ENCODE peak calls at places on chromosome 1, in seven cellular contexts. C is psoas muscle, F is astrocyte of the cerebellum, Z is tibial artery, U is natural killer cell, Q is GM23338, T is A549. G is an unnamed sample.

GRCh38 chr1:100584761-100585745 is 47.1 kb downstream of the GPR88 start:
- DNase-seq in F (no peak), U (no peak), T (no peak), Z (no peak), C (no peak), Q (no peak), G (peak)

GRCh38 chr1:233140519-233140918 is 155.0 kb downstream of the PCNX2 start:
- DNase-seq in Z (no peak), Q (no peak), C (no peak), T (no peak), U (no peak), F (no peak), G (peak)

GRCh38 chr1:10803971-10804820 is 7.8 kb upstream of the CASZ1 start:
- DNase-seq in F (no peak), U (no peak), C (no peak), Q (no peak), Z (no peak), T (no peak), G (no peak)

GRCh38 chr1:61531725-61532124 is 193.2 kb downstream of the TM2D1 start:
- DNase-seq in F (no peak), C (no peak), U (no peak), T (no peak), Z (no peak), Q (no peak), G (no peak)

GRCh38 chr1:1552263-1552639 is 11.8 kb upstream of the TMEM240 start:
- DNase-seq in C (no peak), Q (no peak), Z (no peak), T (no peak), F (no peak), U (no peak), G (no peak)

GRCh38 chr1:65425697-65426096 is 5.2 kb downstream of the LEPR start:
- DNase-seq in Z (no peak), U (no peak), T (peak), C (no peak), Q (peak), F (peak), G (peak)

GRCh38 chr1:161119379-161120061 is 1.6 kb downstream of the NIT1 start:
- DNase-seq in Q (peak), C (no peak), Z (no peak), F (peak), U (peak), T (peak), G (peak)

GRCh38 chr1:115791816-115792215 is 23.3 kb upstream of the CASQ2 start:
- DNase-seq in Q (no peak), C (no peak), F (no peak), Z (no peak), T (no peak), U (no peak), G (no peak)

GRCh38 chr1:43143441-43143888 is 28.6 kb downstream of the EBNA1BP2 start:
- DNase-seq in C (no peak), U (no peak), Q (peak), Z (no peak), F (no peak), T (peak), G (peak)

GRCh38 chr1:181746224-181746623 is 262.9 kb downstream of the CACNA1E start:
- DNase-seq in Z (no peak), T (no peak), U (no peak), F (no peak), Q (no peak), C (no peak), G (no peak)

GRCh38 chr1:187408217-187409004 is 579.7 kb downstream of the PLA2G4A start:
- DNase-seq in T (no peak), F (peak), U (no peak), Z (no peak), Q (no peak), C (no peak), G (peak)

GRCh38 chr1:164914208-164914607 is 355.2 kb downstream of the PBX1 start:
- DNase-seq in Q (no peak), T (peak), U (no peak), F (peak), Z (no peak), C (no peak), G (peak)

GRCh38 chr1:220670365-220670764 is 19.8 kb upstream of the C1orf115 start:
- DNase-seq in C (no peak), F (no peak), Z (no peak), Q (no peak), U (no peak), T (no peak), G (no peak)

GRCh38 chr1:220669005-220669404 is 21.2 kb upstream of the C1orf115 start:
- DNase-seq in F (no peak), Z (no peak), Q (no peak), C (no peak), T (no peak), U (no peak), G (no peak)

GRCh38 chr1:220666349-220666748 is 23.8 kb upstream of the C1orf115 start:
- DNase-seq in C (no peak), Z (no peak), Q (peak), U (no peak), F (no peak), T (no peak), G (no peak)
- TF ChIP-seq CTCF in C (no peak), Z (no peak), Q (no peak), U (no peak), F (no peak), T (no peak), G (no peak)

GRCh38 chr1:23736437-23737134 is 6.7 kb upstream of the ELOA start:
- DNase-seq in Z (no peak), C (no peak), T (no peak), F (no peak), Q (no peak), U (no peak), G (no peak)

GRCh38 chr1:23726669-23727068 is 16.6 kb upstream of the ELOA start:
- DNase-seq in T (no peak), U (no peak), Q (no peak), C (no peak), F (no peak), Z (no peak), G (no peak)

GRCh38 chr1:23728997-23729390 is 14.3 kb upstream of the ELOA start:
- DNase-seq in F (no peak), T (no peak), Q (no peak), Z (no peak), U (no peak), C (no peak), G (no peak)

GRCh38 chr1:23727362-23727811 is 15.9 kb upstream of the ELOA start:
- DNase-seq in C (peak), F (no peak), Q (no peak), Z (peak), U (no peak), T (peak), G (peak)

GRCh38 chr1:23732363-23733224 is 10.7 kb upstream of the ELOA start:
- DNase-seq in U (no peak), C (no peak), Q (no peak), Z (no peak), T (peak), F (no peak), G (peak)
- TF ChIP-seq CTCF in U (no peak), C (no peak), Q (no peak), Z (no peak), T (no peak), F (no peak), G (no peak)

GRCh38 chr1:68570859-68571258 is 74.0 kb upstream of the DEPDC1 start:
- DNase-seq in F (no peak), C (no peak), T (no peak), U (no peak), Z (no peak), Q (no peak), G (peak)
- TF ChIP-seq CTCF in F (no peak), C (no peak), T (peak), U (no peak), Z (no peak), Q (no peak), G (no peak)

GRCh38 chr1:40310983-40311642 is 6.0 kb downstream of the COL9A2 start:
- DNase-seq in C (no peak), Z (no peak), Q (peak), U (no peak), F (no peak), T (no peak), G (no peak)
- TF ChIP-seq CTCF in C (no peak), Z (no peak), Q (peak), U (no peak), F (no peak), T (no peak), G (peak)

GRCh38 chr1:203084588-203085527 is 954 bp downstream of the MYOG start:
- DNase-seq in T (peak), U (no peak), Q (peak), Z (no peak), F (no peak), C (peak), G (no peak)
- TF ChIP-seq CTCF in T (peak), U (no peak), Q (peak), Z (no peak), F (peak), C (peak), G (peak)

GRCh38 chr1:5119496-5120234 is 465.3 kb downstream of the AJAP1 start:
- DNase-seq in T (peak), U (no peak), F (no peak), Z (no peak), C (no peak), Q (no peak), G (no peak)
- TF ChIP-seq CTCF in T (no peak), U (no peak), F (no peak), Z (no peak), C (no peak), Q (no peak), G (no peak)

GRCh38 chr1:119724611-119725218 is 13.0 kb downstream of the PHGDH start:
- DNase-seq in T (no peak), F (no peak), C (no peak), Z (no peak), Q (no peak), U (no peak), G (no peak)
- TF ChIP-seq CTCF in T (no peak), F (no peak), C (no peak), Z (no peak), Q (no peak), U (no peak), G (no peak)

GRCh38 chr1:210027994-210028393 is 90.0 kb downstream of the SYT14 start:
- DNase-seq in U (no peak), C (no peak), Z (no peak), F (no peak), T (no peak), Q (no peak), G (no peak)

GRCh38 chr1:210022044-210022443 is 84.0 kb downstream of the SYT14 start:
- DNase-seq in U (no peak), T (no peak), C (no peak), F (no peak), Q (no peak), Z (no peak), G (no peak)

GRCh38 chr1:210024996-210025395 is 87.0 kb downstream of the SYT14 start:
- DNase-seq in Z (no peak), U (no peak), Q (peak), F (no peak), T (no peak), C (no peak), G (no peak)

GRCh38 chr1:210024282-210024681 is 86.3 kb downstream of the SYT14 start:
- DNase-seq in Q (no peak), Z (no peak), T (no peak), U (no peak), F (no peak), C (no peak), G (no peak)

GRCh38 chr1:210025870-210026269 is 87.9 kb downstream of the SYT14 start:
- DNase-seq in Z (no peak), T (no peak), F (no peak), C (no peak), Q (no peak), U (no peak), G (no peak)
- TF ChIP-seq CTCF in Z (no peak), T (peak), F (no peak), C (no peak), Q (no peak), U (no peak), G (no peak)

G was measured in choroid plexus epithelial cell.